ENCODE peak calls at places on chromosomes 2 and 18, in ten cellular contexts. C, K, Z, W, F, L, J, D, O and T are unnamed samples.

GRCh38 chr2:223522796-223523195 is 79.4 kb downstream of the SCG2 start:
- DNase-seq in C (no peak), K (no peak), Z (no peak), W (no peak), F (no peak), L (no peak), J (no peak), D (no peak), O (no peak), T (no peak)

GRCh38 chr2:185610301-185610700 is 128.3 kb upstream of the FSIP2 start:
- DNase-seq in C (no peak), K (no peak), Z (no peak), W (no peak), F (no peak), L (no peak), J (no peak), D (no peak), O (no peak), T (no peak)

GRCh38 chr2:88751770-88752169 is 60.3 kb downstream of the RPIA start:
- DNase-seq in C (peak; percentile 35), K (no peak), Z (no peak), W (no peak), F (no peak), L (no peak), J (peak; percentile 20), D (no peak), O (no peak), T (no peak)

GRCh38 chr2:150469706-150470105 is 17.8 kb downstream of the RND3 start:
- DNase-seq in C (no peak), K (no peak), Z (no peak), W (no peak), F (peak; percentile 46), L (no peak), J (no peak), D (no peak), O (no peak), T (no peak)

GRCh38 chr2:199994296-199994695 is 38.9 kb downstream of the MAIP1 start:
- DNase-seq in C (no peak), K (no peak), Z (no peak), W (no peak), F (no peak), L (no peak), J (no peak), D (no peak), O (no peak), T (no peak)

GRCh38 chr2:48510329-48510728 is 19.6 kb upstream of the STON1 start:
- DNase-seq in C (no peak), K (no peak), Z (peak; percentile 63), W (peak; percentile 58), F (peak; percentile 76), L (no peak), J (no peak), D (peak; percentile 41), O (peak; percentile 39), T (no peak)

GRCh38 chr2:31725444-31725843 is 144.7 kb upstream of the SRD5A2 start:
- DNase-seq in C (no peak), K (no peak), Z (no peak), W (no peak), F (no peak), L (no peak), J (no peak), D (no peak), O (no peak), T (no peak)

GRCh38 chr18:61655630-61656029 is 237.2 kb downstream of the RNF152 start:
- DNase-seq in C (no peak), K (no peak), Z (no peak), W (no peak), F (no peak), L (no peak), J (no peak), D (no peak), O (no peak), T (no peak)

GRCh38 chr2:216690451-216691209 is 4.7 kb downstream of the IGFBP5 start:
- DNase-seq in C (no peak), K (no peak), Z (peak; percentile 15), W (peak; percentile 81), F (peak; percentile 63), L (no peak), J (no peak), D (peak; percentile 82), O (no peak), T (no peak)

GRCh38 chr2:62475172-62476011 is 30.6 kb downstream of the TMEM17 start:
- DNase-seq in C (no peak), K (no peak), Z (no peak), W (peak; percentile 46), F (peak; percentile 54), L (no peak), J (no peak), D (no peak), O (peak; percentile 43), T (peak; percentile 62)

GRCh38 chr2:152537252-152537651 is 180.0 kb downstream of the PRPF40A start:
- DNase-seq in C (no peak), K (no peak), Z (no peak), W (peak; percentile 43), F (no peak), L (no peak), J (no peak), D (no peak), O (no peak), T (no peak)

GRCh38 chr2:165837122-165837521 is 43.1 kb upstream of the GALNT3 start:
- DNase-seq in C (no peak), K (no peak), Z (no peak), W (no peak), F (peak; percentile 77), L (no peak), J (no peak), D (peak; percentile 9), O (peak; percentile 40), T (no peak)

GRCh38 chr18:54964741-54965140 is 5.5 kb upstream of the CCDC68 start:
- DNase-seq in C (no peak), K (no peak), Z (no peak), W (peak; percentile 72), F (no peak), L (no peak), J (no peak), D (no peak), O (peak; percentile 76), T (no peak)

GRCh38 chr18:58578321-58578720 is 50.6 kb downstream of the ALPK2 start:
- DNase-seq in C (no peak), K (no peak), Z (no peak), W (peak; percentile 30), F (peak; percentile 41), L (no peak), J (no peak), D (no peak), O (peak; percentile 51), T (no peak)

GRCh38 chr18:49690307-49690706 is 123.0 kb downstream of the ACAA2 start:
- DNase-seq in C (no peak), K (no peak), Z (peak; percentile 94), W (peak; percentile 88), F (peak; percentile 95), L (no peak), J (no peak), D (peak; percentile 51), O (peak; percentile 94), T (no peak)

GRCh38 chr2:14558382-14558919 is 74.1 kb upstream of the LRATD1 start:
- DNase-seq in C (no peak), K (no peak), Z (no peak), W (no peak), F (no peak), L (no peak), J (no peak), D (no peak), O (no peak), T (no peak)

GRCh38 chr18:38886852-38887670 is 1321.5 kb upstream of the CELF4 start:
- DNase-seq in C (no peak), K (no peak), Z (no peak), W (no peak), F (no peak), L (no peak), J (no peak), D (no peak), O (no peak), T (no peak)

GRCh38 chr2:85936421-85937068 is 47.8 kb upstream of the ST3GAL5 start:
- DNase-seq in C (no peak), K (no peak), Z (no peak), W (peak; percentile 36), F (no peak), L (peak; percentile 95), J (no peak), D (no peak), O (no peak), T (no peak)

GRCh38 chr2:159053186-159054031 is 85.0 kb downstream of the TANC1 start:
- DNase-seq in C (no peak), K (no peak), Z (no peak), W (peak; percentile 96), F (peak; percentile 40), L (no peak), J (no peak), D (peak; percentile 39), O (no peak), T (no peak)

GRCh38 chr18:37612941-37613340 is 47.3 kb upstream of the CELF4 start:
- DNase-seq in C (no peak), K (no peak), Z (no peak), W (no peak), F (no peak), L (no peak), J (no peak), D (no peak), O (no peak), T (no peak)

GRCh38 chr2:240997856-240998705 is at the start of gene SNED1:
- DNase-seq in C (peak; percentile 79), K (peak; percentile 48), Z (peak; percentile 34), W (peak; percentile 86), F (peak; percentile 92), L (peak; percentile 58), J (peak; percentile 12), D (peak; percentile 78), O (peak; percentile 53), T (peak; percentile 93)

GRCh38 chr2:188314314-188315054 is 22.8 kb downstream of the GULP1 start:
- DNase-seq in C (no peak), K (no peak), Z (peak; percentile 57), W (peak; percentile 40), F (peak; percentile 30), L (no peak), J (no peak), D (no peak), O (peak; percentile 88), T (no peak)

GRCh38 chr2:152407204-152407721 is 72.3 kb downstream of the FMNL2 start:
- DNase-seq in C (peak; percentile 34), K (no peak), Z (peak; percentile 55), W (peak; percentile 52), F (peak; percentile 86), L (peak; percentile 65), J (no peak), D (peak; percentile 48), O (peak; percentile 75), T (no peak)

GRCh38 chr2:208006325-208006724 is 19.0 kb downstream of the PLEKHM3 start:
- DNase-seq in C (no peak), K (no peak), Z (no peak), W (no peak), F (no peak), L (no peak), J (no peak), D (no peak), O (no peak), T (no peak)

GRCh38 chr2:74954500-74954874 is 4.0 kb upstream of the POLE4 start:
- DNase-seq in C (no peak), K (no peak), Z (no peak), W (no peak), F (no peak), L (no peak), J (no peak), D (no peak), O (peak; percentile 70), T (no peak)

GRCh38 chr2:238160206-238161129 is 1.7 kb downstream of the ERFE start:
- DNase-seq in C (peak; percentile 30), K (no peak), Z (no peak), W (peak; percentile 49), F (no peak), L (no peak), J (no peak), D (no peak), O (no peak), T (no peak)

GRCh38 chr2:145158051-145158586 is 638.2 kb upstream of the ZEB2 start:
- DNase-seq in C (no peak), K (no peak), Z (peak; percentile 70), W (peak; percentile 97), F (peak; percentile 84), L (peak; percentile 1), J (no peak), D (peak; percentile 22), O (peak; percentile 75), T (peak; percentile 69)

GRCh38 chr2:38692636-38693318 is 26.9 kb downstream of the GALM start:
- DNase-seq in C (no peak), K (no peak), Z (no peak), W (no peak), F (no peak), L (no peak), J (no peak), D (no peak), O (peak; percentile 27), T (no peak)